ENCODE peak calls at places on chromosomes 3 and 15, in six cellular contexts. L is EL; Y is AG08396; F is CD8-positive, alpha-beta memory T cell; H is T-helper 17 cell; C is COR-L47. B is an unnamed sample.
A peak's percentile ranks its signal among the peaks of the same experiment; 100 is the strongest.

GRCh38 chr3:50324351-50325144 is 2.0 kb upstream of the HYAL2 start:
- DNase-seq in L (peak; percentile 66), H (peak; percentile 58), F (peak; percentile 50), C (peak; percentile 53), Y (peak; percentile 84), B (peak; percentile 39)

GRCh38 chr3:34239870-34240269 is 441.4 kb downstream of the PDCD6IP start:
- DNase-seq in Y (no peak), C (no peak), F (no peak), H (no peak), L (no peak), B (no peak)

GRCh38 chr3:190097025-190097424 is 23.7 kb downstream of the P3H2 start:
- DNase-seq in Y (no peak), F (no peak), C (no peak), H (no peak), L (no peak), B (no peak)

GRCh38 chr3:40192628-40193027 is 116.9 kb upstream of the EIF1B start:
- DNase-seq in L (no peak), F (no peak), H (no peak), Y (no peak), C (no peak), B (no peak)

GRCh38 chr3:78258798-78259197 is 1218.9 kb downstream of the ROBO2 start:
- DNase-seq in Y (peak; percentile 54), F (no peak), C (no peak), H (no peak), L (peak; percentile 93), B (no peak)

GRCh38 chr15:67195305-67195704 is 59.2 kb downstream of the AAGAB start:
- DNase-seq in F (no peak), H (no peak), Y (no peak), L (no peak), C (no peak), B (no peak)

GRCh38 chr15:85380860-85381535 is 595 bp downstream of the AKAP13 start:
- DNase-seq in H (peak; percentile 52), C (no peak), L (peak; percentile 46), Y (peak; percentile 60), F (peak; percentile 65), B (peak; percentile 67)

GRCh38 chr3:142106536-142106935 is 42.8 kb downstream of the TFDP2 start:
- DNase-seq in F (no peak), Y (no peak), L (no peak), H (no peak), C (no peak), B (no peak)

GRCh38 chr3:189947948-189948723 is 172.6 kb downstream of the P3H2 start:
- DNase-seq in Y (peak; percentile 13), H (no peak), F (no peak), L (peak; percentile 49), C (peak; percentile 37), B (peak; percentile 15)

GRCh38 chr15:63791236-63791635 is 42.5 kb downstream of the HERC1 start:
- DNase-seq in Y (no peak), C (no peak), H (no peak), F (no peak), L (peak; percentile 11), B (no peak)

GRCh38 chr3:140664111-140664510 is 13.8 kb upstream of the TRIM42 start:
- DNase-seq in F (no peak), Y (no peak), L (no peak), C (no peak), H (no peak), B (no peak)

GRCh38 chr3:195259564-195260285 is 11.2 kb downstream of the XXYLT1 start:
- DNase-seq in C (peak; percentile 92), L (peak; percentile 93), H (peak; percentile 87), F (peak; percentile 93), Y (peak; percentile 98), B (peak; percentile 94)

GRCh38 chr3:24259901-24260512 is 234.6 kb downstream of the THRB start:
- DNase-seq in C (no peak), F (no peak), Y (peak; percentile 21), H (no peak), L (peak; percentile 22), B (no peak)

GRCh38 chr15:61050844-61051569 is 178.1 kb downstream of the RORA start:
- DNase-seq in Y (no peak), H (no peak), F (no peak), L (no peak), C (no peak), B (no peak)

GRCh38 chr3:99910752-99911151 is 93.1 kb downstream of the CMSS1 start:
- DNase-seq in C (no peak), H (no peak), F (no peak), L (no peak), Y (no peak), B (no peak)